ENCODE peak calls at places on chromosome 15, in ten cellular contexts. N is K562, G is HCT116, B is spleen, I is stomach, O is esophagus muscularis mucosa, W is prostate gland, Q is HepG2, Y is suprapubic skin, J is endothelial cell of umbilical vein. L is an unnamed sample.
A peak's percentile ranks its signal among the peaks of the same experiment; 100 is the strongest.

GRCh38 chr15:73985101-73985873 is 6.8 kb downstream of the STOML1 start:
- DNase-seq in W (no peak), J (no peak), Q (no peak), B (no peak), N (no peak), Y (no peak), I (no peak), O (no peak), G (no peak), L (no peak)

GRCh38 chr15:36356978-36357582 is 222.3 kb upstream of the CDIN1 start:
- DNase-seq in B (no peak), G (no peak), I (no peak), Y (no peak), O (no peak), N (no peak), Q (no peak), J (peak; percentile 20), W (no peak), L (no peak)

GRCh38 chr15:35697549-35698299 is 151.8 kb upstream of the DPH6 start:
- DNase-seq in Y (no peak), B (no peak), N (no peak), J (peak; percentile 97), W (no peak), Q (no peak), I (no peak), G (no peak), O (no peak), L (no peak)

GRCh38 chr15:95170587-95171380 is 939.4 kb downstream of the MCTP2 start:
- DNase-seq in N (peak; percentile 89), G (no peak), O (no peak), W (no peak), J (no peak), Q (no peak), I (no peak), B (no peak), Y (no peak), L (no peak)

GRCh38 chr15:39028069-39028468 is 463.5 kb upstream of the RASGRP1 start:
- DNase-seq in Q (no peak), W (no peak), Y (no peak), B (no peak), J (peak; percentile 14), G (no peak), I (no peak), N (no peak), O (no peak), L (no peak)

GRCh38 chr15:47184405-47185221 is 532.7 kb upstream of the SEMA6D start:
- DNase-seq in J (peak; percentile 37), N (no peak), Y (no peak), W (no peak), B (peak; percentile 63), Q (no peak), I (no peak), O (no peak), G (no peak), L (peak; percentile 84)

GRCh38 chr15:62752687-62753517 is 289.6 kb upstream of the TPM1 start:
- DNase-seq in Y (no peak), J (no peak), Q (no peak), B (no peak), O (no peak), G (no peak), I (no peak), W (no peak), N (no peak), L (no peak)

GRCh38 chr15:76555247-76555646 is 218.7 kb downstream of the ISL2 start:
- DNase-seq in G (no peak), O (no peak), Q (no peak), Y (no peak), I (no peak), N (no peak), B (no peak), W (no peak), J (no peak), L (no peak)

GRCh38 chr15:65421360-65422215 is 1.2 kb downstream of the IGDCC4 start:
- DNase-seq in G (no peak), B (no peak), N (peak; percentile 63), O (no peak), J (no peak), I (no peak), Y (peak; percentile 79), Q (no peak), W (no peak), L (no peak)

GRCh38 chr15:38868326-38869114 is 303.9 kb upstream of the RASGRP1 start:
- DNase-seq in N (no peak), Y (no peak), O (no peak), J (peak; percentile 73), Q (peak; percentile 11), B (no peak), W (no peak), G (peak; percentile 3), I (peak; percentile 36), L (no peak)

GRCh38 chr15:59688383-59688887 is 685 bp downstream of the BNIP2 start:
- DNase-seq in J (peak; percentile 79), Y (no peak), O (no peak), W (peak; percentile 51), N (no peak), Q (peak; percentile 42), B (no peak), G (peak; percentile 6), I (no peak), L (peak; percentile 50)

GRCh38 chr15:85831415-85832113 is 36.8 kb upstream of the KLHL25 start:
- DNase-seq in W (peak; percentile 39), I (peak; percentile 70), Q (peak; percentile 47), G (peak; percentile 37), J (peak; percentile 49), Y (peak; percentile 84), N (peak; percentile 26), O (no peak), B (no peak), L (no peak)

GRCh38 chr15:48865387-48866079 is 12.4 kb upstream of the EID1 start:
- DNase-seq in I (no peak), G (no peak), B (no peak), Y (no peak), J (no peak), Q (no peak), O (no peak), N (no peak), W (no peak), L (no peak)

GRCh38 chr15:59180946-59181345 is 25.7 kb upstream of the LDHAL6B start:
- DNase-seq in Y (no peak), N (no peak), B (no peak), Q (no peak), J (peak; percentile 48), O (no peak), W (no peak), G (no peak), I (no peak), L (no peak)

GRCh38 chr15:96327155-96327741 is 3.3 kb upstream of the NR2F2 start:
- DNase-seq in W (peak; percentile 64), N (peak; percentile 76), O (no peak), B (no peak), Y (no peak), I (no peak), Q (peak; percentile 81), J (peak; percentile 94), G (peak; percentile 73), L (no peak)

GRCh38 chr15:73986776-73987056 is 5.4 kb downstream of the STOML1 start:
- DNase-seq in J (no peak), I (no peak), W (no peak), Y (no peak), O (no peak), Q (no peak), G (no peak), B (no peak), N (no peak), L (no peak)

GRCh38 chr15:80093854-80094418 is 34.5 kb downstream of the ZFAND6 start:
- DNase-seq in W (peak; percentile 83), B (no peak), I (peak; percentile 53), N (peak; percentile 15), J (peak; percentile 75), Q (no peak), G (no peak), Y (no peak), O (no peak), L (peak; percentile 65)
- TF ChIP-seq POLR2AphosphoS5 in W (peak; percentile 89), B (no peak), I (peak; percentile 28), N (no peak), J (no peak), Q (no peak), G (no peak), Y (no peak), O (no peak), L (no peak)

GRCh38 chr15:89999676-90000174 is 1.4 kb upstream of the ZNF710 start:
- DNase-seq in O (no peak), N (no peak), Y (no peak), B (no peak), J (no peak), G (no peak), W (no peak), I (no peak), Q (no peak), L (peak; percentile 35)
- TF ChIP-seq POLR2A in O (no peak), N (no peak), Y (no peak), B (no peak), J (no peak), G (no peak), W (no peak), I (peak; percentile 13), Q (no peak), L (no peak)

GRCh38 chr15:50996641-50997040 is 88.2 kb downstream of the AP4E1 start:
- DNase-seq in N (no peak), I (no peak), J (no peak), G (no peak), B (no peak), Q (no peak), Y (no peak), O (no peak), W (no peak), L (no peak)

GRCh38 chr15:50997371-50998051 is 89.0 kb downstream of the AP4E1 start:
- DNase-seq in O (no peak), I (no peak), J (no peak), B (no peak), Q (no peak), Y (no peak), W (no peak), N (no peak), G (no peak), L (no peak)

GRCh38 chr15:50993598-50993997 is 85.1 kb downstream of the AP4E1 start:
- DNase-seq in I (no peak), G (no peak), B (no peak), O (no peak), Y (no peak), N (no peak), J (no peak), Q (no peak), W (no peak), L (no peak)
- H3K27ac ChIP-seq in I (no peak overlapping the region), G (no peak overlapping the region), B (no peak overlapping the region), O (no peak overlapping the region), Y (no peak overlapping the region), N (no peak overlapping the region), J (no peak overlapping the region), Q (no peak overlapping the region), W (no peak overlapping the region), L (no peak overlapping the region)

DNA sequence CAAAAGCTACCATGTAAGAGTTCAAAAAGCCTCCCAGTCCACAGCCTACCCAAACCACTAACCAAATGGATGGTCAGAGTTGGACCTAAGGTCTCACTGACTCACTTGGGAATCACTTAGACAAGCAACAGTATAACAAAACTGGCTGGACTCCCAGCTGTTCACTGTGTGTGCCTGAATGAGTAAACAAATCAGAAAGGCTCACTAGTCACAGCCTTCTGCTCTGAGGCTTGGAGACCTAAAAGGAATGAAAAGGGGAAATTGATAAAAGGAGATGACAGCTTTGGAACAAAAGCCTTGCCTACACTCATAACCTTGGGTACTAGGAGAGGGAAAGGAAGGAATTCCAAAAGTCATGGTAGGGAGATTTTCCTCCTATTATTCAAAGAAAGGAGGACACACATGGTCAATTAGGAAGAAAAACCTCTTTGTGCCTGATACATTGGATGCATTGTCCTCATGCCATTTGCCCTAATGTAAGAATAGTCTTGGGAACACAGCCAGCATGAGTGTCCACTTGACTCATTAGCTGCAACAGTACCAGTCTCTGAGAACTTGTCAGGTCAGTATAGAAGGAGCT is 92.3 kb downstream of the FRMD5 start:
- DNase-seq in J (peak; percentile 97), N (no peak), G (peak; percentile 93), Y (no peak), B (no peak), W (peak; percentile 63), O (no peak), I (peak; percentile 34), Q (peak; percentile 75), L (no peak)
- TF ChIP-seq POLR2AphosphoS5 in J (peak; percentile 26), N (no peak), G (peak; percentile 35), Y (no peak), B (no peak), W (peak; percentile 43), O (no peak), I (peak; percentile 46), Q (no peak), L (no peak)